ENCODE peak calls at places on chromosomes 13 and 19, in ten cellular contexts. Y is T-cell, X is nucleus accumbens, C is neural crest cell, B is kidney epithelial cell, K is GM04503, T is Ammon's horn, P is H7, G is spleen, R is lung. I is an unnamed sample.

GRCh38 chr19:13839193-13839937 is 37.6 kb upstream of the NANOS3 start:
- DNase-seq in G (peak), R (peak), K (no peak), P (peak), C (no peak), X (no peak), B (no peak), Y (peak), T (peak), I (peak)

GRCh38 chr19:38665219-38665931 is 17.9 kb downstream of the ACTN4 start:
- DNase-seq in T (no peak), K (no peak), Y (no peak), C (no peak), P (no peak), G (peak), X (no peak), R (no peak), B (no peak), I (no peak)

GRCh38 chr19:18651738-18652137 is 14.9 kb downstream of the KLHL26 start:
- DNase-seq in T (no peak), R (no peak), P (peak), C (no peak), Y (no peak), B (no peak), K (no peak), G (no peak), X (no peak), I (no peak)

GRCh38 chr19:13463296-13463695 is 43.0 kb downstream of the CACNA1A start:
- DNase-seq in K (no peak), X (no peak), P (peak), Y (no peak), G (no peak), B (no peak), T (no peak), R (no peak), C (peak), I (no peak)

GRCh38 chr13:113148940-113149503 is 9.4 kb upstream of the PROZ start:
- DNase-seq in C (no peak), P (peak), R (no peak), K (no peak), Y (no peak), T (no peak), X (no peak), G (no peak), B (no peak), I (peak)

GRCh38 chr13:26508885-26509284 is 48.6 kb upstream of the WASF3 start:
- DNase-seq in B (no peak), R (peak), X (no peak), T (no peak), G (no peak), Y (no peak), C (no peak), K (peak), P (no peak), I (no peak)

GRCh38 chr19:10209305-10209704 is 14.6 kb upstream of the DNMT1 start:
- DNase-seq in K (no peak), R (no peak), P (peak), Y (no peak), X (no peak), T (peak), G (no peak), C (no peak), B (no peak), I (no peak)

GRCh38 chr13:42895781-42896180 is 96.3 kb downstream of the EPSTI1 start:
- DNase-seq in P (no peak), G (no peak), C (no peak), X (no peak), B (no peak), Y (no peak), K (no peak), T (no peak), R (no peak), I (no peak)

GRCh38 chr13:61695147-61695546 is 279.5 kb upstream of the PCDH20 start:
- DNase-seq in X (no peak), C (no peak), T (no peak), G (no peak), B (peak), R (no peak), K (no peak), Y (no peak), P (no peak), I (no peak)

GRCh38 chr19:21608571-21608970 is 103.2 kb downstream of the ZNF429 start:
- DNase-seq in G (no peak), R (no peak), T (no peak), X (no peak), K (no peak), P (no peak), Y (no peak), C (no peak), B (no peak), I (no peak)

GRCh38 chr13:97432232-97432916 is 1.6 kb upstream of the RAP2A start:
- DNase-seq in Y (no peak), P (no peak), C (no peak), B (no peak), R (no peak), T (no peak), X (no peak), G (no peak), K (no peak), I (no peak)

GRCh38 chr19:12789098-12789903 is 2.0 kb upstream of the JUNB start:
- DNase-seq in K (no peak), B (no peak), C (no peak), T (no peak), P (no peak), X (no peak), R (no peak), Y (peak), G (no peak), I (no peak)

GRCh38 chr19:43575955-43576451 is 402 bp downstream of the PINLYP start:
- DNase-seq in P (no peak), K (no peak), G (peak), B (no peak), C (no peak), T (no peak), R (no peak), Y (no peak), X (no peak), I (no peak)

GRCh38 chr13:91136806-91137205 is 210.7 kb upstream of the MIR17HG start:
- DNase-seq in P (no peak), C (peak), Y (no peak), T (no peak), R (no peak), G (no peak), K (no peak), B (no peak), X (no peak), I (no peak)

GRCh38 chr13:33639640-33640080 is 178.3 kb upstream of the RFC3 start:
- DNase-seq in G (no peak), R (no peak), C (no peak), T (no peak), Y (no peak), K (no peak), P (no peak), B (no peak), X (no peak), I (no peak)

GRCh38 chr13:101019126-101019525 is 344.5 kb upstream of the TMTC4 start:
- DNase-seq in B (peak), R (no peak), K (peak), T (no peak), Y (no peak), C (no peak), X (no peak), G (no peak), P (no peak), I (no peak)

GRCh38 chr19:49680473-49681351 is 3.6 kb downstream of the PRMT1 start:
- DNase-seq in R (peak), B (no peak), P (peak), K (no peak), X (peak), C (peak), G (peak), T (peak), Y (peak), I (peak)

GRCh38 chr19:2202366-2202765 is 33.8 kb downstream of the PLEKHJ1 start:
- DNase-seq in T (no peak), X (no peak), R (no peak), P (no peak), K (no peak), C (no peak), G (no peak), B (no peak), Y (no peak), I (no peak)

GRCh38 chr13:73657821-73658540 is 476.2 kb downstream of the KLF12 start:
- DNase-seq in R (no peak), Y (no peak), X (peak), G (no peak), P (no peak), K (no peak), T (peak), B (no peak), C (no peak), I (no peak)

GRCh38 chr13:107438251-107438650 is 777.1 kb downstream of the LIG4 start:
- DNase-seq in K (no peak), P (no peak), B (no peak), R (no peak), G (no peak), C (no peak), T (no peak), Y (no peak), X (no peak), I (no peak)

GRCh38 chr13:77571956-77572355 is 36.5 kb downstream of the SCEL start:
- DNase-seq in G (no peak), R (no peak), B (no peak), P (peak), K (no peak), X (no peak), T (no peak), C (no peak), Y (no peak), I (no peak)

GRCh38 chr19:17225051-17225450 is 975 bp upstream of the OCEL1 start:
- DNase-seq in Y (no peak), B (no peak), X (no peak), T (no peak), G (no peak), K (no peak), P (no peak), R (no peak), C (no peak), I (no peak)

GRCh38 chr13:99425485-99426341 is 75.6 kb upstream of the TM9SF2 start:
- DNase-seq in P (peak), C (no peak), K (no peak), Y (peak), R (no peak), B (no peak), G (peak), X (no peak), T (no peak), I (no peak)

GRCh38 chr13:47499358-47500150 is 501.5 kb downstream of the SUCLA2 start:
- DNase-seq in R (no peak), K (peak), P (no peak), B (peak), Y (no peak), X (no peak), C (no peak), T (no peak), G (no peak), I (no peak)

GRCh38 chr13:27006519-27007161 is 165.0 kb downstream of the USP12 start:
- DNase-seq in B (no peak), X (peak), G (peak), R (peak), Y (no peak), P (peak), T (peak), C (no peak), K (no peak), I (peak)

GRCh38 chr19:3902317-3902973 is 22.0 kb downstream of the ATCAY start:
- DNase-seq in X (no peak), P (no peak), T (no peak), R (no peak), C (no peak), K (no peak), G (no peak), Y (no peak), B (no peak), I (no peak)

GRCh38 chr19:18165794-18166544 is 7.6 kb upstream of the IFI30 start:
- DNase-seq in K (no peak), B (no peak), C (no peak), R (no peak), T (no peak), P (peak), Y (no peak), G (no peak), X (no peak), I (no peak)

GRCh38 chr13:51663980-51664957 is 80.0 kb downstream of the WDFY2 start:
- DNase-seq in X (no peak), K (no peak), R (no peak), P (no peak), Y (no peak), B (no peak), G (no peak), T (no peak), C (no peak), I (no peak)

GRCh38 chr19:44002212-44002565 is 568 bp upstream of the ZNF230 start:
- DNase-seq in T (no peak), Y (no peak), K (no peak), X (no peak), R (no peak), G (no peak), P (no peak), B (no peak), C (no peak), I (no peak)